ENCODE peak calls at places on chromosome 3, in six cellular contexts. One of them, this sample, is unnamed.

GRCh38 chr3:4801924-4802323 is 177.3 kb upstream of the BHLHE40 start:
- DNase-seq in GM23338: no peak
- DNase-seq in mucosa of descending colon: no peak
- DNase-seq in breast epithelium: no peak
- DNase-seq in neural progenitor cell: no peak
- DNase-seq in tibial nerve: no peak
- DNase-seq in this sample: no peak

GRCh38 chr3:25088284-25088683 is 339.8 kb upstream of the RARB start:
- DNase-seq in tibial nerve: no peak
- DNase-seq in GM23338: no peak
- DNase-seq in neural progenitor cell: no peak
- DNase-seq in breast epithelium: no peak
- DNase-seq in mucosa of descending colon: no peak
- DNase-seq in this sample: no peak

GRCh38 chr3:66322436-66322835 is 101.6 kb downstream of the SLC25A26 start:
- DNase-seq in neural progenitor cell: no peak
- DNase-seq in mucosa of descending colon: no peak
- DNase-seq in breast epithelium: no peak
- DNase-seq in tibial nerve: no peak
- DNase-seq in GM23338: no peak
- DNase-seq in this sample: no peak

GRCh38 chr3:148006508-148006907 is 597.3 kb downstream of the ZIC1 start:
- DNase-seq in tibial nerve: no peak
- DNase-seq in mucosa of descending colon: no peak
- DNase-seq in breast epithelium: no peak
- DNase-seq in GM23338: peak; percentile 26
- DNase-seq in neural progenitor cell: peak; percentile 11
- DNase-seq in this sample: no peak

GRCh38 chr3:14285526-14285925 is 106.9 kb downstream of the LSM3 start:
- DNase-seq in mucosa of descending colon: no peak
- DNase-seq in GM23338: no peak
- DNase-seq in breast epithelium: no peak
- DNase-seq in neural progenitor cell: peak; percentile 28
- DNase-seq in tibial nerve: no peak
- DNase-seq in this sample: no peak

GRCh38 chr3:127483902-127484591 is 106.5 kb downstream of the TPRA1 start:
- DNase-seq in tibial nerve: no peak
- DNase-seq in breast epithelium: no peak
- DNase-seq in GM23338: no peak
- DNase-seq in neural progenitor cell: no peak
- DNase-seq in mucosa of descending colon: no peak
- DNase-seq in this sample: peak; percentile 5

GRCh38 chr3:121152573-121152972 is 244.6 kb downstream of the STXBP5L start:
- DNase-seq in neural progenitor cell: peak; percentile 34
- DNase-seq in GM23338: peak; percentile 36
- DNase-seq in mucosa of descending colon: no peak
- DNase-seq in breast epithelium: no peak
- DNase-seq in tibial nerve: no peak
- DNase-seq in this sample: no peak

GRCh38 chr3:159458010-159458409 is 530.6 kb upstream of the IL12A start:
- DNase-seq in breast epithelium: no peak
- DNase-seq in GM23338: peak; percentile 36
- DNase-seq in neural progenitor cell: peak; percentile 9
- DNase-seq in tibial nerve: no peak
- DNase-seq in mucosa of descending colon: no peak
- DNase-seq in this sample: no peak

GRCh38 chr3:45180899-45181298 is 34.7 kb upstream of the CDCP1 start:
- DNase-seq in neural progenitor cell: no peak
- DNase-seq in tibial nerve: no peak
- DNase-seq in mucosa of descending colon: no peak
- DNase-seq in GM23338: no peak
- DNase-seq in breast epithelium: no peak
- DNase-seq in this sample: no peak

DNA sequence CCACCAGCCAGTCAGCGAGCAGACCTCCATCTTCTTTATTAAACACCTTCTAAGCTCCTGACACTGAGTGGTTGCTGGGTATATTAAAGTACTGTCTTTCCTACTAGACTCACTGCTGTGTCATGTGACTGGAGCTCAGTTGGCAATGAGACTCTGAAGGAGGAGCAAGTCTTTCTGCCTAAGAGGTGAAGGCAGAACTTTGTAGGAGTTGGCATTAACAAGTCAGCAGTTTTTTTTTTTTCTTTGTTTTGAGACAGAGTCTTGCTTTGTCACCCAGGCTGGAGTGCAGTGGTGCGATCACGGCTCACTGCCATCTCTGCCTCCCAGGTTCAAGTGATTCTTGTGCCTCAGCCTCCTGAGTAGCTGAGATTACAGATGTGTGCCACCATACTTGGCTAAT is 62.2 kb downstream of the ABHD5 start:
- DNase-seq in tibial nerve: no peak
- DNase-seq in breast epithelium: no peak
- DNase-seq in mucosa of descending colon: no peak
- DNase-seq in neural progenitor cell: no peak
- DNase-seq in GM23338: no peak
- DNase-seq in this sample: no peak
- H3K4me1 ChIP-seq in tibial nerve: no peaks in the 10 kb centered on the region
- H3K4me1 ChIP-seq in breast epithelium: no peaks in the 10 kb centered on the region
- H3K4me1 ChIP-seq in mucosa of descending colon: peaks cover 7% of the 10 kb centered on the region
- H3K4me1 ChIP-seq in neural progenitor cell: no peaks in the 10 kb centered on the region
- H3K4me1 ChIP-seq in GM23338: peaks cover 4% of the 10 kb centered on the region
- H3K4me1 ChIP-seq in this sample: peaks cover 31% of the 10 kb centered on the region

GRCh38 chr3:31823184-31823583 is 157.9 kb downstream of the OSBPL10 start:
- DNase-seq in mucosa of descending colon: no peak
- DNase-seq in tibial nerve: no peak
- DNase-seq in neural progenitor cell: no peak
- DNase-seq in GM23338: no peak
- DNase-seq in breast epithelium: no peak
- DNase-seq in this sample: no peak

GRCh38 chr3:31815631-31816440 is 165.2 kb downstream of the OSBPL10 start:
- DNase-seq in mucosa of descending colon: no peak
- DNase-seq in breast epithelium: no peak
- DNase-seq in tibial nerve: no peak
- DNase-seq in neural progenitor cell: no peak
- DNase-seq in GM23338: no peak
- DNase-seq in this sample: no peak

GRCh38 chr3:31819441-31819840 is 161.6 kb downstream of the OSBPL10 start:
- DNase-seq in breast epithelium: no peak
- DNase-seq in neural progenitor cell: no peak
- DNase-seq in tibial nerve: no peak
- DNase-seq in GM23338: no peak
- DNase-seq in mucosa of descending colon: no peak
- DNase-seq in this sample: no peak

GRCh38 chr3:31817411-31817966 is 163.6 kb downstream of the OSBPL10 start:
- DNase-seq in GM23338: no peak
- DNase-seq in neural progenitor cell: no peak
- DNase-seq in breast epithelium: no peak
- DNase-seq in tibial nerve: no peak
- DNase-seq in mucosa of descending colon: no peak
- DNase-seq in this sample: no peak

GRCh38 chr3:31821118-31821517 is 159.9 kb downstream of the OSBPL10 start:
- DNase-seq in tibial nerve: no peak
- DNase-seq in breast epithelium: no peak
- DNase-seq in neural progenitor cell: no peak
- DNase-seq in GM23338: no peak
- DNase-seq in mucosa of descending colon: no peak
- DNase-seq in this sample: no peak
- H3K4me1 ChIP-seq in tibial nerve: no peaks in the 10 kb centered on the region
- H3K4me1 ChIP-seq in breast epithelium: no peaks in the 10 kb centered on the region
- H3K4me1 ChIP-seq in neural progenitor cell: no peaks in the 10 kb centered on the region
- H3K4me1 ChIP-seq in GM23338: peaks cover 18% of the 10 kb centered on the region
- H3K4me1 ChIP-seq in mucosa of descending colon: no peaks in the 10 kb centered on the region
- H3K4me1 ChIP-seq in this sample: peaks cover 12% of the 10 kb centered on the region

GRCh38 chr3:129224984-129225393 is 24.4 kb upstream of the COPG1 start:
- DNase-seq in breast epithelium: peak; percentile 82
- DNase-seq in neural progenitor cell: no peak
- DNase-seq in mucosa of descending colon: peak; percentile 88
- DNase-seq in GM23338: no peak
- DNase-seq in tibial nerve: peak; percentile 59
- DNase-seq in this sample: no peak
- H3K4me1 ChIP-seq in breast epithelium: peaks cover 3% of the 10 kb centered on the region
- H3K4me1 ChIP-seq in neural progenitor cell: peaks cover 10% of the 10 kb centered on the region
- H3K4me1 ChIP-seq in mucosa of descending colon: peaks cover 16% of the 10 kb centered on the region
- H3K4me1 ChIP-seq in GM23338: no peaks in the 10 kb centered on the region
- H3K4me1 ChIP-seq in tibial nerve: no peaks in the 10 kb centered on the region
- H3K4me1 ChIP-seq in this sample: peaks cover 12% of the 10 kb centered on the region

DNA sequence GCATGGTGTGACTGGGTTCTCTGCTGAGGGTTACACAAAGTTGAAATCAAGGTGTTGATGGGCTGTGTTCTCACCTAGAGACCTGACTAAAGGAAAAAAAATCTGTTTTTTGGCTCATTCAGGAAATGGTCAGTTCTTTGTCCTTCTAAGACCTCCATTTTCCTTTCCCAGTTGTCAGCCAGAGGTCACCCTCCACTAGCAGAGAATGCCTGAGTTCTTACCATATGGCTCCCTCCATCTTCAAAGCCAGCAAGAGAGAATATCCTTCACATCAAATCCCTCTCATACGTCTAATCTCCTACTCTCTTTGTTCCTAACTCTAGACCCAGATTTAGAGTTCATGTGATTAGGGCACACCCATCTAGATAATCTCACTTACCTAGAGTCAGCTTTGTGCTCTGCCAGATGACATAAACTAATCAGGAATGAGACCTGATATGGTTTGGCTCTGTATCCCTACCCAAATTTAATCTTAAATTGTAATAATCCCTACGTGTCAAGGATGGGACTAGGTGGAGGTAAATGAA is 19.4 kb downstream of the ANKRD28 start:
- DNase-seq in mucosa of descending colon: no peak
- DNase-seq in breast epithelium: no peak
- DNase-seq in neural progenitor cell: peak; percentile 12
- DNase-seq in tibial nerve: no peak
- DNase-seq in GM23338: no peak
- DNase-seq in this sample: no peak
- H3K4me1 ChIP-seq in mucosa of descending colon: no peaks in the 10 kb centered on the region
- H3K4me1 ChIP-seq in breast epithelium: no peaks in the 10 kb centered on the region
- H3K4me1 ChIP-seq in neural progenitor cell: peaks cover 6% of the 10 kb centered on the region
- H3K4me1 ChIP-seq in tibial nerve: no peaks in the 10 kb centered on the region
- H3K4me1 ChIP-seq in GM23338: peaks cover 12% of the 10 kb centered on the region
- H3K4me1 ChIP-seq in this sample: no peaks in the 10 kb centered on the region

GRCh38 chr3:51669241-51670052 is 1.6 kb upstream of the TEX264 start:
- DNase-seq in mucosa of descending colon: peak; percentile 89
- DNase-seq in neural progenitor cell: peak; percentile 89
- DNase-seq in tibial nerve: peak; percentile 94
- DNase-seq in breast epithelium: peak; percentile 81
- DNase-seq in GM23338: peak; percentile 96
- DNase-seq in this sample: peak; percentile 59

GRCh38 chr3:51668756-51669155 is 2.3 kb upstream of the TEX264 start:
- DNase-seq in GM23338: no peak
- DNase-seq in mucosa of descending colon: no peak
- DNase-seq in tibial nerve: no peak
- DNase-seq in breast epithelium: no peak
- DNase-seq in neural progenitor cell: no peak
- DNase-seq in this sample: no peak

GRCh38 chr3:51671090-51672082 is at the start of gene TEX264:
- DNase-seq in neural progenitor cell: peak; percentile 88
- DNase-seq in tibial nerve: peak; percentile 70
- DNase-seq in GM23338: peak; percentile 94
- DNase-seq in breast epithelium: peak; percentile 86
- DNase-seq in mucosa of descending colon: peak; percentile 95
- DNase-seq in this sample: peak; percentile 93

GRCh38 chr3:51670711-51671089 is 352 bp upstream of the TEX264 start:
- DNase-seq in tibial nerve: no peak
- DNase-seq in neural progenitor cell: no peak
- DNase-seq in breast epithelium: no peak
- DNase-seq in mucosa of descending colon: no peak
- DNase-seq in GM23338: no peak
- DNase-seq in this sample: no peak

DNA sequence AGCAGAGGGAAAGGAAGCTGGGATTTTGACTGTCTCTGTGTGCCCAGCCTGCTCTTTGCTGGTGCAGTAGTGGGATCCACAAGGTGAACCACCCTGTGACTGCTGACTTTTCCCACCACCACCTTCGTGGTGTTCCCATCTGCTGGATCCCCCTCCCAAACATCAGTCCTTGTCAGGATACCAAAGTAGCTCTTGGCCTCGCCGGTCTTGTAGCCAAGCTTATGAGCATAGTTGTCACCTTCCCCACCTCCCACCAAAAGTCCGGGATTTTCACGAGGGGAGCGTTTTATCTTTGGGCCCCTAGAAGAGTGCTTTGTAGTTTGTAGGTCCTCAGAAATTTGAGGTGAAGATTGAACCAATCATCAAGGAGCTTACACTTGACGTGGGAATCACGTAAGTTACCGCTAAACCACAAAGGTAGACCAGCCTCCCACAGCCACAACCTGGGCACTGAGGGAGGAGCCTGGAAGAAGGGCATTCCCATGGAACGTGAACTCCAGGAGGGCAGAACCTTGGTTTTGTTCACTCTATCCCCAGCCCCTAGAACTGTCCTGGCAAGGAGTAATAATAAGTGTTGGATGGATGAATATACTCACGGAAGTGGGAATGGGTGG is 892 bp upstream of the TEX264 start:
- DNase-seq in breast epithelium: no peak
- DNase-seq in tibial nerve: no peak
- DNase-seq in GM23338: no peak
- DNase-seq in neural progenitor cell: no peak
- DNase-seq in mucosa of descending colon: no peak
- DNase-seq in this sample: no peak
- H3K4me1 ChIP-seq in breast epithelium: peaks cover 3% of the 10 kb centered on the region
- H3K4me1 ChIP-seq in tibial nerve: no peaks in the 10 kb centered on the region
- H3K4me1 ChIP-seq in GM23338: peaks cover 15% of the 10 kb centered on the region
- H3K4me1 ChIP-seq in neural progenitor cell: no peaks in the 10 kb centered on the region
- H3K4me1 ChIP-seq in mucosa of descending colon: peaks cover 29% of the 10 kb centered on the region
- H3K4me1 ChIP-seq in this sample: peaks cover 49% of the 10 kb centered on the region

GRCh38 chr3:177197934-177198484 is 727 bp upstream of the TBL1XR1 start:
- DNase-seq in GM23338: no peak
- DNase-seq in mucosa of descending colon: no peak
- DNase-seq in tibial nerve: no peak
- DNase-seq in breast epithelium: no peak
- DNase-seq in neural progenitor cell: no peak
- DNase-seq in this sample: no peak
- H3K4me1 ChIP-seq in GM23338: peaks cover 34% of the 10 kb centered on the region
- H3K4me1 ChIP-seq in mucosa of descending colon: peaks cover 17% of the 10 kb centered on the region
- H3K4me1 ChIP-seq in tibial nerve: no peaks in the 10 kb centered on the region
- H3K4me1 ChIP-seq in breast epithelium: no peaks in the 10 kb centered on the region
- H3K4me1 ChIP-seq in neural progenitor cell: peaks cover 31% of the 10 kb centered on the region
- H3K4me1 ChIP-seq in this sample: peaks cover 57% of the 10 kb centered on the region

DNA sequence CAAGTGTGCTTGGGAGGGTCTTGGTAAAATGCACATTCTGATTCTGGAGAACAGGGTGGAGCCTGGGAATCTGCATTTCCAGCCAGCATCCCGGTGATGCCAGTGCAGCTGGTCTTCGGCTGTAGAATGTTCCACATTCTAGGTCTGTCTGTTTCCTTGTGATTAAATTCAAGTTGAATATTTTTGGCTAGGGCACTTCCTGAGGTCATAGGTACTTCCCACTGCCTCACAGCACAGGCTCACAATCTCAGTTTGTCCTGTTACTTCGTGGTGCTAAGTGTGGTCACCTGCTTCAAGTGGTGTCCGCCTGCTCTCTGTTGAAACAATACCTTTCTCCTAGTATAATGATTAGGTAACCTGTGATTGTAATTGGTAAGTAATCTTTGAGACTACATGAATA is 40.1 kb downstream of the FLNB start:
- DNase-seq in tibial nerve: no peak
- DNase-seq in mucosa of descending colon: no peak
- DNase-seq in GM23338: no peak
- DNase-seq in neural progenitor cell: no peak
- DNase-seq in breast epithelium: no peak
- DNase-seq in this sample: no peak
- H3K4me1 ChIP-seq in tibial nerve: no peaks in the 10 kb centered on the region
- H3K4me1 ChIP-seq in mucosa of descending colon: peaks cover 36% of the 10 kb centered on the region
- H3K4me1 ChIP-seq in GM23338: peaks cover 50% of the 10 kb centered on the region
- H3K4me1 ChIP-seq in neural progenitor cell: peaks cover 21% of the 10 kb centered on the region
- H3K4me1 ChIP-seq in breast epithelium: peaks cover 3% of the 10 kb centered on the region
- H3K4me1 ChIP-seq in this sample: no peaks in the 10 kb centered on the region

GRCh38 chr3:38455639-38456430 is 2.1 kb downstream of the ACVR2B start:
- DNase-seq in tibial nerve: no peak
- DNase-seq in GM23338: peak; percentile 76
- DNase-seq in neural progenitor cell: peak; percentile 8
- DNase-seq in breast epithelium: no peak
- DNase-seq in mucosa of descending colon: no peak
- DNase-seq in this sample: peak; percentile 68
- H3K4me1 ChIP-seq in tibial nerve: no peaks in the 10 kb centered on the region
- H3K4me1 ChIP-seq in GM23338: peaks cover 32% of the 10 kb centered on the region
- H3K4me1 ChIP-seq in neural progenitor cell: peaks cover 28% of the 10 kb centered on the region
- H3K4me1 ChIP-seq in breast epithelium: peaks cover 15% of the 10 kb centered on the region
- H3K4me1 ChIP-seq in mucosa of descending colon: peaks cover 38% of the 10 kb centered on the region
- H3K4me1 ChIP-seq in this sample: peaks cover 18% of the 10 kb centered on the region

This sample was measured in CD8-positive, alpha-beta T cell.